ENCODE peak calls at places on chromosomes 11 and 22, in four cellular contexts. X, B, Q and T are unnamed samples.

GRCh38 chr11:107501713-107502112 is 44.1 kb upstream of the CWF19L2 start:
- DNase-seq in X (no peak), B (no peak), Q (no peak), T (no peak)

GRCh38 chr22:48488149-48488551 is 1339.5 kb downstream of the BRD1 start:
- DNase-seq in X (no peak), B (no peak), Q (no peak), T (no peak)

GRCh38 chr11:122045181-122045586 is 70.8 kb downstream of the BLID start:
- DNase-seq in X (no peak), B (peak; percentile 55), Q (no peak), T (no peak)

GRCh38 chr11:109865558-109866186 is 227.5 kb upstream of the ZC3H12C start:
- DNase-seq in X (no peak), B (no peak), Q (no peak), T (no peak)

GRCh38 chr22:50710221-50710620 is 27.8 kb upstream of the ACR start:
- DNase-seq in X (no peak), B (no peak), Q (no peak), T (no peak)

GRCh38 chr11:119644502-119644901 is 84.5 kb downstream of the NECTIN1 start:
- DNase-seq in X (no peak), B (no peak), Q (no peak), T (no peak)

GRCh38 chr11:112511271-112511670 is 250.6 kb upstream of the PLET1 start:
- DNase-seq in X (no peak), B (no peak), Q (no peak), T (no peak)

GRCh38 chr11:9660886-9661285 is 3.0 kb upstream of the SWAP70 start:
- DNase-seq in X (no peak), B (no peak), Q (no peak), T (no peak)

GRCh38 chr11:92149996-92150395 is 74.6 kb upstream of the FAT3 start:
- DNase-seq in X (no peak), B (no peak), Q (no peak), T (no peak)

GRCh38 chr11:17979770-17980371 is 33.0 kb downstream of the SERGEF start:
- DNase-seq in X (no peak), B (no peak), Q (no peak), T (no peak)

GRCh38 chr11:38950882-38951281 is 2352.8 kb upstream of the RAG2 start:
- DNase-seq in X (no peak), B (no peak), Q (no peak), T (no peak)

GRCh38 chr11:96001037-96001436 is 77.1 kb upstream of the MTMR2 start:
- DNase-seq in X (peak; percentile 87), B (peak; percentile 70), Q (no peak), T (no peak)

GRCh38 chr11:119854521-119854920 is 125.5 kb upstream of the NECTIN1 start:
- DNase-seq in X (no peak), B (no peak), Q (peak; percentile 41), T (no peak)

GRCh38 chr11:118010738-118011461 is 24.7 kb downstream of the IL10RA start:
- DNase-seq in X (peak; percentile 71), B (no peak), Q (peak; percentile 57), T (no peak)

GRCh38 chr22:21917206-21917958 is 35.3 kb downstream of the PPM1F start:
- DNase-seq in X (no peak), B (no peak), Q (no peak), T (no peak)

GRCh38 chr11:3882671-3883070 is 27.2 kb downstream of the STIM1 start:
- DNase-seq in X (no peak), B (no peak), Q (no peak), T (no peak)
- TF ChIP-seq CTCF in X (no peak), B (no peak), Q (no peak), T (no peak)

GRCh38 chr11:67146516-67147226 is 27.6 kb downstream of the KDM2A start:
- DNase-seq in X (no peak), B (no peak), Q (no peak), T (no peak)
- H3K4me3 ChIP-seq in X (no peak overlapping the region), B (no peak overlapping the region), Q (no peak overlapping the region), T (no peak overlapping the region)

GRCh38 chr11:1073261-1073724 is 1.4 kb upstream of the MUC2 start:
- DNase-seq in X (peak; percentile 42), B (peak; percentile 8), Q (peak; percentile 86), T (no peak)
- TF ChIP-seq CTCF in X (no peak), B (no peak), Q (no peak), T (no peak)

DNA sequence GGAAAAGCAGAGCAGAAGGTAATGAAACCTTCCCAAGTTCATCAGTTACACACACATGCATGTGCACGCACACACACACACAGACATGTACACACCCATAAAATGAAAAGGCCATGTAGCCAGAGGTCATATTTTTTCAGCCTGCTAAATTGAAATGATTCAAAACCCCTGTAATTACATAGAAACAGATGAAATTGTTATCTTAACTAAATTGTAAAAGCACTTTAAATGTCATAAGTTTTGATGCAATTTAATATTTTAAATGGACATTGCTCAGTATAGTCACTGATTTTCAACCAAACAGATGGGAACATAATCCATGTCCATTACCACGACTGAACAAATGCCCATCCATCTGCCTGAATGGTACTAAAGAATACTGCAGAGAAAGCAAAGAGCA is 330.5 kb downstream of the TTC28 start:
- DNase-seq in X (no peak), B (no peak), Q (no peak), T (no peak)
- H3K4me3 ChIP-seq in X (no peak overlapping the region), B (no peak overlapping the region), Q (no peak overlapping the region), T (no peak overlapping the region)

GRCh38 chr11:64736654-64737053 is 7.3 kb downstream of the RASGRP2 start:
- DNase-seq in X (no peak), B (no peak), Q (no peak), T (no peak)
- TF ChIP-seq CTCF in X (no peak), B (no peak), Q (no peak), T (no peak)

DNA sequence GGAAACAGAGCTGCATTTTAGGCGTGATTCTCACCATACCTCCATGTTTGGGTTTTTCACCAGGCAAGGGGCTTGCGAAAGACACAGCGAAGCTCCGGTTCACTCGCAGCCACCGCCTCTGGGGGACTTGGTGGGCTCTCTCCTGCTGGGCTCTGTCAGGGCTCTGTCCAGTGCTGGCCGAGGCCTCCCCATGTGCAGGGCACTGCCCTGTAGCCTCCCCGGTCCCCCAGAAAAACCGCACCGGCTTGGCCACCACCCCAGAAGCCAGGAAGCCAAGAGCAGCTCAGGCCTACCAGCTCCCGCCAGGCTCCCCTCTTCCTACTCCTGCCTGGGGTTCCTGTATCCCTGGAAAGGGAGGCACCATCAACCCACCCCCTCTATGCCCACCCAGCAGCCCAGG is 151.5 kb downstream of the CTTN start:
- DNase-seq in X (no peak), B (no peak), Q (no peak), T (no peak)
- H3K4me3 ChIP-seq in X (no peak overlapping the region), B (no peak overlapping the region), Q (no peak overlapping the region), T (no peak overlapping the region)